ENCODE peak calls at places on chromosomes 7 and 10, in ten cellular contexts. One of them, this sample, is unnamed.

GRCh38 chr10:62384057-62384446 is 9.9 kb downstream of the ZNF365 start:
- DNase-seq in SK-N-MC: no peak
- DNase-seq in stimulated activated CD8-positive, alpha-beta memory T cell treated with anti-CD3 and anti-CD28 coated beads, Interleukin-4, amount 100 ng/mL, for 1 hour: peak
- DNase-seq in body of pancreas: no peak
- DNase-seq in immature natural killer cell: peak
- DNase-seq in glutamatergic neuron: no peak
- DNase-seq in NCI-H1105: no peak
- DNase-seq in GM12891: no peak
- DNase-seq in iPS-NIHi11: no peak
- DNase-seq in RWPE1: peak
- DNase-seq in this sample: peak

GRCh38 chr7:21383833-21384220 is 44.1 kb upstream of the SP4 start:
- DNase-seq in SK-N-MC: no peak
- DNase-seq in stimulated activated CD8-positive, alpha-beta memory T cell treated with anti-CD3 and anti-CD28 coated beads, Interleukin-4, amount 100 ng/mL, for 1 hour: no peak
- DNase-seq in body of pancreas: no peak
- DNase-seq in immature natural killer cell: peak
- DNase-seq in glutamatergic neuron: no peak
- DNase-seq in NCI-H1105: no peak
- DNase-seq in GM12891: no peak
- DNase-seq in iPS-NIHi11: no peak
- DNase-seq in RWPE1: no peak
- DNase-seq in this sample: no peak

GRCh38 chr10:43318456-43318855 is 51.6 kb upstream of the RASGEF1A start:
- DNase-seq in SK-N-MC: no peak
- DNase-seq in stimulated activated CD8-positive, alpha-beta memory T cell treated with anti-CD3 and anti-CD28 coated beads, Interleukin-4, amount 100 ng/mL, for 1 hour: no peak
- DNase-seq in body of pancreas: no peak
- DNase-seq in immature natural killer cell: no peak
- DNase-seq in glutamatergic neuron: no peak
- DNase-seq in NCI-H1105: no peak
- DNase-seq in GM12891: no peak
- DNase-seq in iPS-NIHi11: no peak
- DNase-seq in RWPE1: no peak
- DNase-seq in this sample: no peak

GRCh38 chr7:113582471-113582870 is 336.3 kb downstream of the PPP1R3A start:
- DNase-seq in SK-N-MC: no peak
- DNase-seq in stimulated activated CD8-positive, alpha-beta memory T cell treated with anti-CD3 and anti-CD28 coated beads, Interleukin-4, amount 100 ng/mL, for 1 hour: no peak
- DNase-seq in body of pancreas: no peak
- DNase-seq in immature natural killer cell: no peak
- DNase-seq in glutamatergic neuron: no peak
- DNase-seq in NCI-H1105: no peak
- DNase-seq in GM12891: no peak
- DNase-seq in iPS-NIHi11: no peak
- DNase-seq in RWPE1: peak
- DNase-seq in this sample: no peak

GRCh38 chr7:73595358-73595757 is 17.0 kb upstream of the TBL2 start:
- DNase-seq in SK-N-MC: no peak
- DNase-seq in stimulated activated CD8-positive, alpha-beta memory T cell treated with anti-CD3 and anti-CD28 coated beads, Interleukin-4, amount 100 ng/mL, for 1 hour: no peak
- DNase-seq in body of pancreas: no peak
- DNase-seq in immature natural killer cell: no peak
- DNase-seq in glutamatergic neuron: no peak
- DNase-seq in NCI-H1105: no peak
- DNase-seq in GM12891: no peak
- DNase-seq in iPS-NIHi11: no peak
- DNase-seq in RWPE1: no peak
- DNase-seq in this sample: no peak

GRCh38 chr10:69232252-69232651 is 12.1 kb downstream of the HKDC1 start:
- DNase-seq in SK-N-MC: no peak
- DNase-seq in stimulated activated CD8-positive, alpha-beta memory T cell treated with anti-CD3 and anti-CD28 coated beads, Interleukin-4, amount 100 ng/mL, for 1 hour: no peak
- DNase-seq in body of pancreas: no peak
- DNase-seq in immature natural killer cell: no peak
- DNase-seq in glutamatergic neuron: no peak
- DNase-seq in NCI-H1105: no peak
- DNase-seq in GM12891: no peak
- DNase-seq in iPS-NIHi11: peak
- DNase-seq in RWPE1: peak
- DNase-seq in this sample: peak

GRCh38 chr10:15546606-15547005 is 173.1 kb downstream of the ITGA8 start:
- DNase-seq in SK-N-MC: no peak
- DNase-seq in stimulated activated CD8-positive, alpha-beta memory T cell treated with anti-CD3 and anti-CD28 coated beads, Interleukin-4, amount 100 ng/mL, for 1 hour: no peak
- DNase-seq in body of pancreas: no peak
- DNase-seq in immature natural killer cell: no peak
- DNase-seq in glutamatergic neuron: no peak
- DNase-seq in NCI-H1105: no peak
- DNase-seq in GM12891: no peak
- DNase-seq in iPS-NIHi11: no peak
- DNase-seq in RWPE1: no peak
- DNase-seq in this sample: no peak

GRCh38 chr7:21542891-21543527 is at the start of gene DNAH11:
- DNase-seq in SK-N-MC: no peak
- DNase-seq in stimulated activated CD8-positive, alpha-beta memory T cell treated with anti-CD3 and anti-CD28 coated beads, Interleukin-4, amount 100 ng/mL, for 1 hour: no peak
- DNase-seq in body of pancreas: peak
- DNase-seq in immature natural killer cell: no peak
- DNase-seq in glutamatergic neuron: peak
- DNase-seq in NCI-H1105: no peak
- DNase-seq in GM12891: peak
- DNase-seq in iPS-NIHi11: peak
- DNase-seq in RWPE1: peak
- DNase-seq in this sample: peak

GRCh38 chr10:11231285-11231684 is 213.6 kb downstream of the CELF2 start:
- DNase-seq in SK-N-MC: no peak
- DNase-seq in stimulated activated CD8-positive, alpha-beta memory T cell treated with anti-CD3 and anti-CD28 coated beads, Interleukin-4, amount 100 ng/mL, for 1 hour: no peak
- DNase-seq in body of pancreas: no peak
- DNase-seq in immature natural killer cell: no peak
- DNase-seq in glutamatergic neuron: no peak
- DNase-seq in NCI-H1105: no peak
- DNase-seq in GM12891: no peak
- DNase-seq in iPS-NIHi11: no peak
- DNase-seq in RWPE1: no peak
- DNase-seq in this sample: no peak

GRCh38 chr10:112959207-112959838 is 9.3 kb downstream of the TCF7L2 start:
- DNase-seq in SK-N-MC: no peak
- DNase-seq in stimulated activated CD8-positive, alpha-beta memory T cell treated with anti-CD3 and anti-CD28 coated beads, Interleukin-4, amount 100 ng/mL, for 1 hour: no peak
- DNase-seq in body of pancreas: no peak
- DNase-seq in immature natural killer cell: no peak
- DNase-seq in glutamatergic neuron: no peak
- DNase-seq in NCI-H1105: no peak
- DNase-seq in GM12891: no peak
- DNase-seq in iPS-NIHi11: no peak
- DNase-seq in RWPE1: peak
- DNase-seq in this sample: no peak

GRCh38 chr10:16436758-16437539 is at the start of gene PTER:
- DNase-seq in SK-N-MC: peak
- DNase-seq in stimulated activated CD8-positive, alpha-beta memory T cell treated with anti-CD3 and anti-CD28 coated beads, Interleukin-4, amount 100 ng/mL, for 1 hour: peak
- DNase-seq in body of pancreas: peak
- DNase-seq in immature natural killer cell: peak
- DNase-seq in glutamatergic neuron: peak
- DNase-seq in NCI-H1105: peak
- DNase-seq in GM12891: peak
- DNase-seq in iPS-NIHi11: peak
- DNase-seq in RWPE1: peak
- DNase-seq in this sample: peak

GRCh38 chr7:135800560-135800959 is 51.9 kb upstream of the FAM180A start:
- DNase-seq in SK-N-MC: no peak
- DNase-seq in stimulated activated CD8-positive, alpha-beta memory T cell treated with anti-CD3 and anti-CD28 coated beads, Interleukin-4, amount 100 ng/mL, for 1 hour: no peak
- DNase-seq in body of pancreas: no peak
- DNase-seq in immature natural killer cell: no peak
- DNase-seq in glutamatergic neuron: no peak
- DNase-seq in NCI-H1105: no peak
- DNase-seq in GM12891: no peak
- DNase-seq in iPS-NIHi11: peak
- DNase-seq in RWPE1: no peak
- DNase-seq in this sample: no peak

GRCh38 chr7:30448461-30449189 is 30.0 kb downstream of the NOD1 start:
- DNase-seq in SK-N-MC: no peak
- DNase-seq in stimulated activated CD8-positive, alpha-beta memory T cell treated with anti-CD3 and anti-CD28 coated beads, Interleukin-4, amount 100 ng/mL, for 1 hour: no peak
- DNase-seq in body of pancreas: no peak
- DNase-seq in immature natural killer cell: no peak
- DNase-seq in glutamatergic neuron: no peak
- DNase-seq in NCI-H1105: no peak
- DNase-seq in GM12891: no peak
- DNase-seq in iPS-NIHi11: no peak
- DNase-seq in RWPE1: no peak
- DNase-seq in this sample: no peak

GRCh38 chr10:122344741-122345258 is 29.7 kb upstream of the PLEKHA1 start:
- DNase-seq in SK-N-MC: no peak
- DNase-seq in stimulated activated CD8-positive, alpha-beta memory T cell treated with anti-CD3 and anti-CD28 coated beads, Interleukin-4, amount 100 ng/mL, for 1 hour: no peak
- DNase-seq in body of pancreas: no peak
- DNase-seq in immature natural killer cell: no peak
- DNase-seq in glutamatergic neuron: no peak
- DNase-seq in NCI-H1105: no peak
- DNase-seq in GM12891: no peak
- DNase-seq in iPS-NIHi11: no peak
- DNase-seq in RWPE1: no peak
- DNase-seq in this sample: no peak

GRCh38 chr7:28052933-28053332 is 127.7 kb downstream of the JAZF1 start:
- DNase-seq in SK-N-MC: no peak
- DNase-seq in stimulated activated CD8-positive, alpha-beta memory T cell treated with anti-CD3 and anti-CD28 coated beads, Interleukin-4, amount 100 ng/mL, for 1 hour: no peak
- DNase-seq in body of pancreas: no peak
- DNase-seq in immature natural killer cell: no peak
- DNase-seq in glutamatergic neuron: no peak
- DNase-seq in NCI-H1105: no peak
- DNase-seq in GM12891: no peak
- DNase-seq in iPS-NIHi11: no peak
- DNase-seq in RWPE1: no peak
- DNase-seq in this sample: no peak

GRCh38 chr7:149125864-149126661 is at the start of gene ZNF425:
- DNase-seq in SK-N-MC: no peak
- DNase-seq in stimulated activated CD8-positive, alpha-beta memory T cell treated with anti-CD3 and anti-CD28 coated beads, Interleukin-4, amount 100 ng/mL, for 1 hour: peak
- DNase-seq in body of pancreas: peak
- DNase-seq in immature natural killer cell: peak
- DNase-seq in glutamatergic neuron: peak
- DNase-seq in NCI-H1105: peak
- DNase-seq in GM12891: peak
- DNase-seq in iPS-NIHi11: peak
- DNase-seq in RWPE1: peak
- DNase-seq in this sample: peak

GRCh38 chr10:113108948-113109347 is 158.9 kb downstream of the TCF7L2 start:
- DNase-seq in SK-N-MC: no peak
- DNase-seq in stimulated activated CD8-positive, alpha-beta memory T cell treated with anti-CD3 and anti-CD28 coated beads, Interleukin-4, amount 100 ng/mL, for 1 hour: no peak
- DNase-seq in body of pancreas: no peak
- DNase-seq in immature natural killer cell: no peak
- DNase-seq in glutamatergic neuron: no peak
- DNase-seq in NCI-H1105: no peak
- DNase-seq in GM12891: no peak
- DNase-seq in iPS-NIHi11: no peak
- DNase-seq in RWPE1: no peak
- DNase-seq in this sample: no peak

GRCh38 chr10:59181668-59182067 is 5.2 kb downstream of the PHYHIPL start:
- DNase-seq in SK-N-MC: no peak
- DNase-seq in stimulated activated CD8-positive, alpha-beta memory T cell treated with anti-CD3 and anti-CD28 coated beads, Interleukin-4, amount 100 ng/mL, for 1 hour: no peak
- DNase-seq in body of pancreas: peak
- DNase-seq in immature natural killer cell: no peak
- DNase-seq in glutamatergic neuron: no peak
- DNase-seq in NCI-H1105: no peak
- DNase-seq in GM12891: no peak
- DNase-seq in iPS-NIHi11: peak
- DNase-seq in RWPE1: peak
- DNase-seq in this sample: peak

This sample was measured in SJCRH30.